ENCODE peak calls at places on chromosomes 1 and 21, in five cellular contexts. N is right atrium auricular region, C is GM12864, H is transverse colon, M is heart right ventricle. G is an unnamed sample.

GRCh38 chr1:33618636-33619035 is 146.2 kb downstream of the ZSCAN20 start:
- DNase-seq in N (no peak), C (no peak), H (no peak), M (no peak), G (no peak)

GRCh38 chr1:229479660-229480399 is 28.3 kb downstream of the NUP133 start:
- DNase-seq in N (no peak), C (peak; percentile 69), H (no peak), M (no peak), G (no peak)

GRCh38 chr1:241442686-241443085 is 76.9 kb downstream of the FH start:
- DNase-seq in N (no peak), C (no peak), H (no peak), M (no peak), G (no peak)

GRCh38 chr1:16211824-16212223 is 628 bp downstream of the ARHGEF19 start:
- DNase-seq in N (no peak), C (no peak), H (no peak), M (no peak), G (no peak)

GRCh38 chr1:113984710-113985109 is 5.4 kb downstream of the OLFML3 start:
- DNase-seq in N (no peak), C (no peak), H (no peak), M (no peak), G (no peak)

GRCh38 chr1:178267646-178268094 is 173.8 kb downstream of the RASAL2 start:
- DNase-seq in N (no peak), C (no peak), H (no peak), M (no peak), G (peak; percentile 74)

GRCh38 chr1:239025223-239025622 is 361.1 kb upstream of the CHRM3 start:
- DNase-seq in N (no peak), C (no peak), H (no peak), M (no peak), G (no peak)

GRCh38 chr1:42915456-42915855 is 43.2 kb downstream of the SLC2A1 start:
- DNase-seq in N (no peak), C (no peak), H (no peak), M (no peak), G (no peak)

GRCh38 chr1:19770436-19771190 is 29.1 kb downstream of the TMCO4 start:
- DNase-seq in N (no peak), C (no peak), H (no peak), M (no peak), G (no peak)

GRCh38 chr1:162323023-162323422 is 53.6 kb downstream of the SPATA46 start:
- DNase-seq in N (no peak), C (no peak), H (no peak), M (no peak), G (no peak)

GRCh38 chr1:159177273-159177907 is 6.0 kb downstream of the CADM3 start:
- DNase-seq in N (no peak), C (no peak), H (peak; percentile 22), M (no peak), G (peak; percentile 92)

GRCh38 chr1:100866041-100866900 is 28.4 kb downstream of the EXTL2 start:
- DNase-seq in N (no peak), C (no peak), H (no peak), M (no peak), G (no peak)

GRCh38 chr1:84479998-84480397 is 932 bp downstream of the RPF1 start:
- DNase-seq in N (no peak), C (no peak), H (no peak), M (no peak), G (no peak)

GRCh38 chr1:6923955-6924890 is 139.0 kb downstream of the CAMTA1 start:
- DNase-seq in N (no peak), C (no peak), H (no peak), M (no peak), G (no peak)

GRCh38 chr1:246074421-246074820 is 432.7 kb downstream of the SMYD3 start:
- DNase-seq in N (no peak), C (no peak), H (no peak), M (no peak), G (no peak)

GRCh38 chr1:200888349-200888838 is 6.3 kb upstream of the INAVA start:
- DNase-seq in N (no peak), C (peak; percentile 81), H (peak; percentile 69), M (no peak), G (peak; percentile 68)

GRCh38 chr1:244237445-244237844 is 186.4 kb downstream of the ZBTB18 start:
- DNase-seq in N (no peak), C (no peak), H (no peak), M (no peak), G (peak; percentile 13)

GRCh38 chr21:21921410-21922232 is 923.4 kb downstream of the NCAM2 start:
- DNase-seq in N (no peak), C (no peak), H (no peak), M (no peak), G (no peak)

GRCh38 chr1:111320066-111320879 is 29.6 kb downstream of the CHIA start:
- DNase-seq in N (no peak), C (no peak), H (no peak), M (no peak), G (peak; percentile 58)

GRCh38 chr21:33127154-33127893 is 57.4 kb downstream of the OLIG1 start:
- DNase-seq in N (peak; percentile 62), C (peak; percentile 5), H (peak; percentile 50), M (peak; percentile 61), G (peak; percentile 94)

GRCh38 chr1:115469703-115470476 is 131.8 kb upstream of the NGF start:
- DNase-seq in N (peak; percentile 59), C (no peak), H (peak; percentile 43), M (peak; percentile 42), G (peak; percentile 95)

GRCh38 chr1:15005116-15005515 is 148.4 kb upstream of the TMEM51 start:
- DNase-seq in N (no peak), C (no peak), H (no peak), M (no peak), G (no peak)

GRCh38 chr1:154839691-154840090 is 30.4 kb downstream of the KCNN3 start:
- DNase-seq in N (no peak), C (no peak), H (no peak), M (no peak), G (peak; percentile 74)

GRCh38 chr1:21586926-21587601 is 77.8 kb downstream of the ALPL start:
- DNase-seq in N (peak; percentile 65), C (no peak), H (peak; percentile 25), M (peak; percentile 52), G (peak; percentile 85)

GRCh38 chr21:41112740-41113692 is 54.9 kb upstream of the BACE2 start:
- DNase-seq in N (peak; percentile 54), C (no peak), H (no peak), M (no peak), G (peak; percentile 75)

GRCh38 chr1:169944621-169945020 is 50.9 kb upstream of the SCYL3 start:
- DNase-seq in N (no peak), C (no peak), H (no peak), M (no peak), G (peak; percentile 50)

G was measured in endodermal cell.